ENCODE peak calls at places on chromosomes 11 and 22, in ten cellular contexts. One of them, this sample, is unnamed.
A peak's percentile ranks its signal among the peaks of the same experiment; 100 is the strongest.

GRCh38 chr11:74699615-74700396 is 31.4 kb downstream of the CHRDL2 start:
- DNase-seq in Peyer's patch: no peak
- DNase-seq in hippocampal formation: no peak
- DNase-seq in spleen: no peak
- DNase-seq in tibial nerve: no peak
- DNase-seq in HFF-Myc: no peak
- DNase-seq in activated CD8-positive, alpha-beta memory T cell treated with anti-CD3 and anti-CD28 coated beads for 48 hours: no peak
- DNase-seq in BJ: no peak
- DNase-seq in NCI-H1105 treated with DMSO at 0.1 percent for 48 hours: no peak
- DNase-seq in sciatic nerve: no peak
- DNase-seq in this sample: no peak

GRCh38 chr11:85685131-85685819 is 720 bp downstream of the CCDC89 start:
- DNase-seq in Peyer's patch: no peak
- DNase-seq in hippocampal formation: no peak
- DNase-seq in spleen: peak; percentile 54
- DNase-seq in tibial nerve: no peak
- DNase-seq in HFF-Myc: no peak
- DNase-seq in activated CD8-positive, alpha-beta memory T cell treated with anti-CD3 and anti-CD28 coated beads for 48 hours: no peak
- DNase-seq in BJ: no peak
- DNase-seq in NCI-H1105 treated with DMSO at 0.1 percent for 48 hours: peak; percentile 18
- DNase-seq in sciatic nerve: no peak
- DNase-seq in this sample: no peak

GRCh38 chr22:20206709-20207215 is 55.9 kb upstream of the CCDC188 start:
- DNase-seq in Peyer's patch: peak; percentile 20
- DNase-seq in hippocampal formation: no peak
- DNase-seq in spleen: no peak
- DNase-seq in tibial nerve: no peak
- DNase-seq in HFF-Myc: no peak
- DNase-seq in activated CD8-positive, alpha-beta memory T cell treated with anti-CD3 and anti-CD28 coated beads for 48 hours: no peak
- DNase-seq in BJ: no peak
- DNase-seq in NCI-H1105 treated with DMSO at 0.1 percent for 48 hours: no peak
- DNase-seq in sciatic nerve: no peak
- DNase-seq in this sample: no peak

GRCh38 chr11:1557904-1558831 is 13.9 kb downstream of the DUSP8 start:
- DNase-seq in Peyer's patch: no peak
- DNase-seq in hippocampal formation: no peak
- DNase-seq in spleen: peak; percentile 70
- DNase-seq in tibial nerve: peak; percentile 45
- DNase-seq in HFF-Myc: no peak
- DNase-seq in activated CD8-positive, alpha-beta memory T cell treated with anti-CD3 and anti-CD28 coated beads for 48 hours: no peak
- DNase-seq in BJ: peak; percentile 39
- DNase-seq in NCI-H1105 treated with DMSO at 0.1 percent for 48 hours: no peak
- DNase-seq in sciatic nerve: peak; percentile 84
- DNase-seq in this sample: no peak

GRCh38 chr11:798093-798713 is at the start of gene SLC25A22:
- DNase-seq in Peyer's patch: peak; percentile 79
- DNase-seq in hippocampal formation: peak; percentile 68
- DNase-seq in spleen: peak; percentile 97
- DNase-seq in tibial nerve: peak; percentile 60
- DNase-seq in HFF-Myc: no peak
- DNase-seq in activated CD8-positive, alpha-beta memory T cell treated with anti-CD3 and anti-CD28 coated beads for 48 hours: peak; percentile 55
- DNase-seq in BJ: no peak
- DNase-seq in NCI-H1105 treated with DMSO at 0.1 percent for 48 hours: peak; percentile 52
- DNase-seq in sciatic nerve: peak; percentile 86
- DNase-seq in this sample: no peak

GRCh38 chr22:35400335-35400680 is 368 bp downstream of the MCM5 start:
- DNase-seq in Peyer's patch: peak; percentile 32
- DNase-seq in hippocampal formation: no peak
- DNase-seq in spleen: peak; percentile 86
- DNase-seq in tibial nerve: no peak
- DNase-seq in HFF-Myc: no peak
- DNase-seq in activated CD8-positive, alpha-beta memory T cell treated with anti-CD3 and anti-CD28 coated beads for 48 hours: no peak
- DNase-seq in BJ: no peak
- DNase-seq in NCI-H1105 treated with DMSO at 0.1 percent for 48 hours: peak; percentile 14
- DNase-seq in sciatic nerve: no peak
- DNase-seq in this sample: no peak

GRCh38 chr11:3849297-3849874 is 6.1 kb upstream of the STIM1 start:
- DNase-seq in Peyer's patch: no peak
- DNase-seq in hippocampal formation: no peak
- DNase-seq in spleen: no peak
- DNase-seq in tibial nerve: no peak
- DNase-seq in HFF-Myc: no peak
- DNase-seq in activated CD8-positive, alpha-beta memory T cell treated with anti-CD3 and anti-CD28 coated beads for 48 hours: no peak
- DNase-seq in BJ: no peak
- DNase-seq in NCI-H1105 treated with DMSO at 0.1 percent for 48 hours: peak; percentile 44
- DNase-seq in sciatic nerve: no peak
- DNase-seq in this sample: no peak

GRCh38 chr11:103794262-103794661 is 242.2 kb upstream of the DDI1 start:
- DNase-seq in Peyer's patch: no peak
- DNase-seq in hippocampal formation: no peak
- DNase-seq in spleen: no peak
- DNase-seq in tibial nerve: no peak
- DNase-seq in HFF-Myc: no peak
- DNase-seq in activated CD8-positive, alpha-beta memory T cell treated with anti-CD3 and anti-CD28 coated beads for 48 hours: no peak
- DNase-seq in BJ: peak; percentile 35
- DNase-seq in NCI-H1105 treated with DMSO at 0.1 percent for 48 hours: no peak
- DNase-seq in sciatic nerve: no peak
- DNase-seq in this sample: no peak

GRCh38 chr22:49234459-49234858 is 593.2 kb downstream of the BRD1 start:
- DNase-seq in Peyer's patch: no peak
- DNase-seq in hippocampal formation: no peak
- DNase-seq in spleen: peak; percentile 63
- DNase-seq in tibial nerve: no peak
- DNase-seq in HFF-Myc: no peak
- DNase-seq in activated CD8-positive, alpha-beta memory T cell treated with anti-CD3 and anti-CD28 coated beads for 48 hours: no peak
- DNase-seq in BJ: no peak
- DNase-seq in NCI-H1105 treated with DMSO at 0.1 percent for 48 hours: no peak
- DNase-seq in sciatic nerve: no peak
- DNase-seq in this sample: no peak

GRCh38 chr22:24894220-24894975 is 52.1 kb downstream of the LHFPL7 start:
- DNase-seq in Peyer's patch: no peak
- DNase-seq in hippocampal formation: no peak
- DNase-seq in spleen: no peak
- DNase-seq in tibial nerve: peak; percentile 73
- DNase-seq in HFF-Myc: peak; percentile 91
- DNase-seq in activated CD8-positive, alpha-beta memory T cell treated with anti-CD3 and anti-CD28 coated beads for 48 hours: no peak
- DNase-seq in BJ: peak; percentile 71
- DNase-seq in NCI-H1105 treated with DMSO at 0.1 percent for 48 hours: peak; percentile 58
- DNase-seq in sciatic nerve: peak; percentile 83
- DNase-seq in this sample: peak; percentile 95

GRCh38 chr11:27209562-27210005 is 153.4 kb downstream of the CCDC34 start:
- DNase-seq in Peyer's patch: no peak
- DNase-seq in hippocampal formation: no peak
- DNase-seq in spleen: no peak
- DNase-seq in tibial nerve: no peak
- DNase-seq in HFF-Myc: peak; percentile 72
- DNase-seq in activated CD8-positive, alpha-beta memory T cell treated with anti-CD3 and anti-CD28 coated beads for 48 hours: no peak
- DNase-seq in BJ: peak; percentile 80
- DNase-seq in NCI-H1105 treated with DMSO at 0.1 percent for 48 hours: peak; percentile 63
- DNase-seq in sciatic nerve: no peak
- DNase-seq in this sample: peak; percentile 65

GRCh38 chr22:19800761-19801244 is 40.2 kb downstream of the TBX1 start:
- DNase-seq in Peyer's patch: no peak
- DNase-seq in hippocampal formation: no peak
- DNase-seq in spleen: no peak
- DNase-seq in tibial nerve: no peak
- DNase-seq in HFF-Myc: no peak
- DNase-seq in activated CD8-positive, alpha-beta memory T cell treated with anti-CD3 and anti-CD28 coated beads for 48 hours: no peak
- DNase-seq in BJ: no peak
- DNase-seq in NCI-H1105 treated with DMSO at 0.1 percent for 48 hours: no peak
- DNase-seq in sciatic nerve: no peak
- DNase-seq in this sample: no peak

GRCh38 chr11:17985517-17985916 is 27.3 kb downstream of the SERGEF start:
- DNase-seq in Peyer's patch: no peak
- DNase-seq in hippocampal formation: no peak
- DNase-seq in spleen: no peak
- DNase-seq in tibial nerve: no peak
- DNase-seq in HFF-Myc: no peak
- DNase-seq in activated CD8-positive, alpha-beta memory T cell treated with anti-CD3 and anti-CD28 coated beads for 48 hours: no peak
- DNase-seq in BJ: no peak
- DNase-seq in NCI-H1105 treated with DMSO at 0.1 percent for 48 hours: peak; percentile 75
- DNase-seq in sciatic nerve: no peak
- DNase-seq in this sample: no peak

GRCh38 chr22:20111045-20111688 is 4.7 kb upstream of the RANBP1 start:
- DNase-seq in Peyer's patch: peak; percentile 32
- DNase-seq in hippocampal formation: no peak
- DNase-seq in spleen: peak; percentile 67
- DNase-seq in tibial nerve: no peak
- DNase-seq in HFF-Myc: no peak
- DNase-seq in activated CD8-positive, alpha-beta memory T cell treated with anti-CD3 and anti-CD28 coated beads for 48 hours: no peak
- DNase-seq in BJ: no peak
- DNase-seq in NCI-H1105 treated with DMSO at 0.1 percent for 48 hours: peak; percentile 26
- DNase-seq in sciatic nerve: no peak
- DNase-seq in this sample: no peak

GRCh38 chr11:120235024-120235628 is 4.8 kb upstream of the POU2F3 start:
- DNase-seq in Peyer's patch: peak; percentile 24
- DNase-seq in hippocampal formation: no peak
- DNase-seq in spleen: no peak
- DNase-seq in tibial nerve: no peak
- DNase-seq in HFF-Myc: no peak
- DNase-seq in activated CD8-positive, alpha-beta memory T cell treated with anti-CD3 and anti-CD28 coated beads for 48 hours: no peak
- DNase-seq in BJ: no peak
- DNase-seq in NCI-H1105 treated with DMSO at 0.1 percent for 48 hours: peak; percentile 81
- DNase-seq in sciatic nerve: no peak
- DNase-seq in this sample: no peak

GRCh38 chr11:78239781-78240180 is 51.1 kb downstream of the USP35 start:
- DNase-seq in Peyer's patch: no peak
- DNase-seq in hippocampal formation: no peak
- DNase-seq in spleen: no peak
- DNase-seq in tibial nerve: no peak
- DNase-seq in HFF-Myc: no peak
- DNase-seq in activated CD8-positive, alpha-beta memory T cell treated with anti-CD3 and anti-CD28 coated beads for 48 hours: no peak
- DNase-seq in BJ: no peak
- DNase-seq in NCI-H1105 treated with DMSO at 0.1 percent for 48 hours: no peak
- DNase-seq in sciatic nerve: no peak
- DNase-seq in this sample: no peak

GRCh38 chr22:46937185-46937584 is 174.7 kb downstream of the TBC1D22A start:
- DNase-seq in Peyer's patch: no peak
- DNase-seq in hippocampal formation: no peak
- DNase-seq in spleen: no peak
- DNase-seq in tibial nerve: no peak
- DNase-seq in HFF-Myc: no peak
- DNase-seq in activated CD8-positive, alpha-beta memory T cell treated with anti-CD3 and anti-CD28 coated beads for 48 hours: no peak
- DNase-seq in BJ: no peak
- DNase-seq in NCI-H1105 treated with DMSO at 0.1 percent for 48 hours: no peak
- DNase-seq in sciatic nerve: peak; percentile 19
- DNase-seq in this sample: no peak

This sample was measured in glomerular endothelial cell.